ENCODE peak calls at places on chromosome 10, in ten cellular contexts. One of them, this sample, is unnamed.
A peak's percentile ranks its signal among the peaks of the same experiment; 100 is the strongest.

GRCh38 chr10:124344266-124344590 is 74.5 kb downstream of the OAT start:
- DNase-seq in BE2C: no peak
- DNase-seq in lower lobe of right lung: no peak
- DNase-seq in fibroblast of lung: no peak
- DNase-seq in cardiac muscle cell: no peak
- DNase-seq in dorsolateral prefrontal cortex: no peak
- DNase-seq in bronchial epithelial cell: no peak
- DNase-seq in fibroblast of mammary gland: no peak
- DNase-seq in neural progenitor cell: no peak
- DNase-seq in kidney: no peak
- DNase-seq in this sample: no peak

GRCh38 chr10:98376485-98376884 is 38.5 kb downstream of the PYROXD2 start:
- DNase-seq in fibroblast of mammary gland: peak; percentile 38
- DNase-seq in bronchial epithelial cell: peak; percentile 9
- DNase-seq in neural progenitor cell: no peak
- DNase-seq in fibroblast of lung: peak; percentile 68
- DNase-seq in cardiac muscle cell: peak; percentile 36
- DNase-seq in dorsolateral prefrontal cortex: no peak
- DNase-seq in kidney: no peak
- DNase-seq in lower lobe of right lung: no peak
- DNase-seq in BE2C: no peak
- DNase-seq in this sample: peak; percentile 6

GRCh38 chr10:97511711-97512445 is 13.2 kb downstream of the UBTD1 start:
- DNase-seq in neural progenitor cell: no peak
- DNase-seq in kidney: no peak
- DNase-seq in fibroblast of lung: no peak
- DNase-seq in dorsolateral prefrontal cortex: no peak
- DNase-seq in fibroblast of mammary gland: no peak
- DNase-seq in lower lobe of right lung: no peak
- DNase-seq in cardiac muscle cell: no peak
- DNase-seq in BE2C: no peak
- DNase-seq in bronchial epithelial cell: no peak
- DNase-seq in this sample: no peak

GRCh38 chr10:62113680-62114079 is 155.0 kb downstream of the RTKN2 start:
- DNase-seq in dorsolateral prefrontal cortex: no peak
- DNase-seq in BE2C: no peak
- DNase-seq in kidney: no peak
- DNase-seq in cardiac muscle cell: no peak
- DNase-seq in fibroblast of mammary gland: no peak
- DNase-seq in bronchial epithelial cell: no peak
- DNase-seq in lower lobe of right lung: no peak
- DNase-seq in neural progenitor cell: no peak
- DNase-seq in fibroblast of lung: no peak
- DNase-seq in this sample: peak; percentile 33

GRCh38 chr10:127300868-127301321 is 104.5 kb upstream of the INSYN2A start:
- DNase-seq in lower lobe of right lung: no peak
- DNase-seq in kidney: no peak
- DNase-seq in dorsolateral prefrontal cortex: no peak
- DNase-seq in fibroblast of lung: no peak
- DNase-seq in neural progenitor cell: no peak
- DNase-seq in BE2C: no peak
- DNase-seq in cardiac muscle cell: no peak
- DNase-seq in fibroblast of mammary gland: no peak
- DNase-seq in bronchial epithelial cell: no peak
- DNase-seq in this sample: no peak

GRCh38 chr10:104639595-104640338 is 1.3 kb upstream of the SORCS3 start:
- DNase-seq in fibroblast of mammary gland: no peak
- DNase-seq in dorsolateral prefrontal cortex: no peak
- DNase-seq in bronchial epithelial cell: no peak
- DNase-seq in lower lobe of right lung: no peak
- DNase-seq in neural progenitor cell: peak; percentile 57
- DNase-seq in BE2C: no peak
- DNase-seq in fibroblast of lung: no peak
- DNase-seq in cardiac muscle cell: no peak
- DNase-seq in kidney: no peak
- DNase-seq in this sample: peak; percentile 3

GRCh38 chr10:78732381-78732780 is 336.4 kb upstream of the ZMIZ1 start:
- DNase-seq in cardiac muscle cell: no peak
- DNase-seq in lower lobe of right lung: no peak
- DNase-seq in BE2C: no peak
- DNase-seq in neural progenitor cell: no peak
- DNase-seq in fibroblast of lung: no peak
- DNase-seq in bronchial epithelial cell: no peak
- DNase-seq in fibroblast of mammary gland: no peak
- DNase-seq in kidney: no peak
- DNase-seq in dorsolateral prefrontal cortex: no peak
- DNase-seq in this sample: no peak

GRCh38 chr10:69051303-69051702 is 36.6 kb upstream of the SRGN start:
- DNase-seq in bronchial epithelial cell: no peak
- DNase-seq in lower lobe of right lung: peak; percentile 76
- DNase-seq in dorsolateral prefrontal cortex: no peak
- DNase-seq in fibroblast of lung: peak; percentile 36
- DNase-seq in neural progenitor cell: no peak
- DNase-seq in cardiac muscle cell: peak; percentile 37
- DNase-seq in BE2C: no peak
- DNase-seq in kidney: peak; percentile 78
- DNase-seq in fibroblast of mammary gland: peak; percentile 77
- DNase-seq in this sample: no peak

GRCh38 chr10:52447931-52448353 is 133.9 kb downstream of the DKK1 start:
- DNase-seq in kidney: no peak
- DNase-seq in BE2C: no peak
- DNase-seq in cardiac muscle cell: no peak
- DNase-seq in dorsolateral prefrontal cortex: no peak
- DNase-seq in fibroblast of lung: peak; percentile 50
- DNase-seq in lower lobe of right lung: no peak
- DNase-seq in fibroblast of mammary gland: peak; percentile 32
- DNase-seq in bronchial epithelial cell: peak; percentile 53
- DNase-seq in neural progenitor cell: no peak
- DNase-seq in this sample: peak; percentile 43

GRCh38 chr10:7340179-7340874 is 70.5 kb downstream of the SFMBT2 start:
- DNase-seq in neural progenitor cell: no peak
- DNase-seq in kidney: no peak
- DNase-seq in lower lobe of right lung: no peak
- DNase-seq in cardiac muscle cell: no peak
- DNase-seq in BE2C: no peak
- DNase-seq in dorsolateral prefrontal cortex: no peak
- DNase-seq in fibroblast of lung: peak; percentile 54
- DNase-seq in fibroblast of mammary gland: peak; percentile 36
- DNase-seq in bronchial epithelial cell: no peak
- DNase-seq in this sample: no peak

GRCh38 chr10:15315286-15315685 is 55.8 kb downstream of the FAM171A1 start:
- DNase-seq in fibroblast of mammary gland: no peak
- DNase-seq in fibroblast of lung: no peak
- DNase-seq in lower lobe of right lung: no peak
- DNase-seq in bronchial epithelial cell: no peak
- DNase-seq in dorsolateral prefrontal cortex: no peak
- DNase-seq in neural progenitor cell: no peak
- DNase-seq in cardiac muscle cell: no peak
- DNase-seq in BE2C: no peak
- DNase-seq in kidney: no peak
- DNase-seq in this sample: no peak

GRCh38 chr10:102678842-102679289 is 34.6 kb downstream of the TRIM8 start:
- DNase-seq in BE2C: peak; percentile 86
- DNase-seq in fibroblast of mammary gland: peak; percentile 42
- DNase-seq in neural progenitor cell: peak; percentile 92
- DNase-seq in dorsolateral prefrontal cortex: peak; percentile 71
- DNase-seq in bronchial epithelial cell: peak; percentile 65
- DNase-seq in kidney: peak; percentile 85
- DNase-seq in cardiac muscle cell: peak; percentile 74
- DNase-seq in fibroblast of lung: peak; percentile 37
- DNase-seq in lower lobe of right lung: peak; percentile 85
- DNase-seq in this sample: peak; percentile 58
- H3K4me3 ChIP-seq in BE2C: no peak overlapping the region
- H3K4me3 ChIP-seq in fibroblast of mammary gland: no peak overlapping the region
- H3K4me3 ChIP-seq in neural progenitor cell: peak overlapping the region; percentile 22
- H3K4me3 ChIP-seq in dorsolateral prefrontal cortex: no peak overlapping the region
- H3K4me3 ChIP-seq in bronchial epithelial cell: peak overlapping the region; percentile 15
- H3K4me3 ChIP-seq in kidney: no peak overlapping the region
- H3K4me3 ChIP-seq in cardiac muscle cell: no peak overlapping the region
- H3K4me3 ChIP-seq in fibroblast of lung: no peak overlapping the region
- H3K4me3 ChIP-seq in lower lobe of right lung: peak overlapping the region; percentile 7
- H3K4me3 ChIP-seq in this sample: no peak overlapping the region

DNA sequence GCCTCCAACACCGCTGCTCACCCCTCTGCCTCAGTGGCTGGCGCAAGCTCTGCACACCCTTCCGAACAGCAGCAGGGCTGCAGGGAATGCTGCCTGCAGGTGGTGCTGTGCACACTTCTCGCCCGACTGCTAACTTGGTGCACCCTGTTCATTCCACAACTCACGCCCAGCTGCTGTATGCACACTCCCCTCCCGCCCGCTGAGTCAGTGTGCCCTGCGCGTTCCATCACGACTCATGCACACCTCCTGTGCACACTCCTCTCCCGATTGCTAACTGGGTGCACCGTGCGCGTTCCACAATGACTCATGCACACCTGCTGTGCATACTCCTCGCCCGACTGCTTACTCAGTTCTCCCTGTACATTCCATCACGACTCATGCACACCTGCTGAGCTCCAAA is 21.5 kb downstream of the ADARB2 start:
- DNase-seq in cardiac muscle cell: no peak
- DNase-seq in fibroblast of lung: no peak
- DNase-seq in neural progenitor cell: peak; percentile 75
- DNase-seq in kidney: no peak
- DNase-seq in lower lobe of right lung: no peak
- DNase-seq in BE2C: no peak
- DNase-seq in dorsolateral prefrontal cortex: peak; percentile 34
- DNase-seq in fibroblast of mammary gland: no peak
- DNase-seq in bronchial epithelial cell: peak; percentile 29
- DNase-seq in this sample: peak; percentile 10
- TF ChIP-seq CTCF in cardiac muscle cell: no peak
- TF ChIP-seq CTCF in fibroblast of lung: no peak
- TF ChIP-seq CTCF in neural progenitor cell: peak; percentile 70
- TF ChIP-seq CTCF in kidney: peak; percentile 16
- TF ChIP-seq CTCF in lower lobe of right lung: peak; percentile 11
- TF ChIP-seq CTCF in BE2C: peak; percentile 34
- TF ChIP-seq CTCF in dorsolateral prefrontal cortex: no peak
- TF ChIP-seq CTCF in fibroblast of mammary gland: no peak
- TF ChIP-seq CTCF in bronchial epithelial cell: peak; percentile 4
- TF ChIP-seq CTCF in this sample: no peak

GRCh38 chr10:119672291-119672690 is 21.1 kb downstream of the BAG3 start:
- DNase-seq in fibroblast of lung: no peak
- DNase-seq in dorsolateral prefrontal cortex: no peak
- DNase-seq in lower lobe of right lung: no peak
- DNase-seq in cardiac muscle cell: no peak
- DNase-seq in fibroblast of mammary gland: no peak
- DNase-seq in BE2C: no peak
- DNase-seq in kidney: no peak
- DNase-seq in bronchial epithelial cell: no peak
- DNase-seq in neural progenitor cell: no peak
- DNase-seq in this sample: no peak

GRCh38 chr10:119669975-119670640 is 18.9 kb downstream of the BAG3 start:
- DNase-seq in neural progenitor cell: no peak
- DNase-seq in bronchial epithelial cell: no peak
- DNase-seq in lower lobe of right lung: no peak
- DNase-seq in fibroblast of lung: no peak
- DNase-seq in kidney: peak; percentile 76
- DNase-seq in cardiac muscle cell: no peak
- DNase-seq in fibroblast of mammary gland: no peak
- DNase-seq in BE2C: no peak
- DNase-seq in dorsolateral prefrontal cortex: no peak
- DNase-seq in this sample: no peak

GRCh38 chr10:119671381-119671780 is 20.2 kb downstream of the BAG3 start:
- DNase-seq in cardiac muscle cell: no peak
- DNase-seq in kidney: no peak
- DNase-seq in BE2C: no peak
- DNase-seq in lower lobe of right lung: no peak
- DNase-seq in dorsolateral prefrontal cortex: no peak
- DNase-seq in fibroblast of lung: no peak
- DNase-seq in bronchial epithelial cell: no peak
- DNase-seq in fibroblast of mammary gland: no peak
- DNase-seq in neural progenitor cell: no peak
- DNase-seq in this sample: no peak

GRCh38 chr10:119669331-119669730 is 18.2 kb downstream of the BAG3 start:
- DNase-seq in BE2C: no peak
- DNase-seq in dorsolateral prefrontal cortex: no peak
- DNase-seq in fibroblast of mammary gland: no peak
- DNase-seq in kidney: no peak
- DNase-seq in fibroblast of lung: no peak
- DNase-seq in neural progenitor cell: no peak
- DNase-seq in lower lobe of right lung: no peak
- DNase-seq in cardiac muscle cell: no peak
- DNase-seq in bronchial epithelial cell: no peak
- DNase-seq in this sample: peak; percentile 38

GRCh38 chr10:119670717-119671116 is 19.5 kb downstream of the BAG3 start:
- DNase-seq in fibroblast of mammary gland: no peak
- DNase-seq in dorsolateral prefrontal cortex: no peak
- DNase-seq in BE2C: no peak
- DNase-seq in lower lobe of right lung: no peak
- DNase-seq in kidney: no peak
- DNase-seq in bronchial epithelial cell: peak; percentile 73
- DNase-seq in fibroblast of lung: peak; percentile 66
- DNase-seq in neural progenitor cell: no peak
- DNase-seq in cardiac muscle cell: no peak
- DNase-seq in this sample: peak; percentile 75
- H3K4me3 ChIP-seq in fibroblast of mammary gland: no peak overlapping the region
- H3K4me3 ChIP-seq in dorsolateral prefrontal cortex: no peak overlapping the region
- H3K4me3 ChIP-seq in BE2C: no peak overlapping the region
- H3K4me3 ChIP-seq in lower lobe of right lung: no peak overlapping the region
- H3K4me3 ChIP-seq in kidney: no peak overlapping the region
- H3K4me3 ChIP-seq in bronchial epithelial cell: no peak overlapping the region
- H3K4me3 ChIP-seq in fibroblast of lung: no peak overlapping the region
- H3K4me3 ChIP-seq in neural progenitor cell: no peak overlapping the region
- H3K4me3 ChIP-seq in cardiac muscle cell: no peak overlapping the region
- H3K4me3 ChIP-seq in this sample: no peak overlapping the region

GRCh38 chr10:112024079-112024478 is 159.5 kb downstream of the GPAM start:
- DNase-seq in lower lobe of right lung: no peak
- DNase-seq in neural progenitor cell: no peak
- DNase-seq in BE2C: no peak
- DNase-seq in cardiac muscle cell: no peak
- DNase-seq in fibroblast of lung: no peak
- DNase-seq in kidney: no peak
- DNase-seq in fibroblast of mammary gland: no peak
- DNase-seq in bronchial epithelial cell: no peak
- DNase-seq in dorsolateral prefrontal cortex: no peak
- DNase-seq in this sample: no peak

GRCh38 chr10:112030431-112030830 is 153.1 kb downstream of the GPAM start:
- DNase-seq in kidney: no peak
- DNase-seq in neural progenitor cell: no peak
- DNase-seq in cardiac muscle cell: no peak
- DNase-seq in fibroblast of mammary gland: no peak
- DNase-seq in lower lobe of right lung: no peak
- DNase-seq in BE2C: no peak
- DNase-seq in fibroblast of lung: no peak
- DNase-seq in dorsolateral prefrontal cortex: no peak
- DNase-seq in bronchial epithelial cell: no peak
- DNase-seq in this sample: no peak

GRCh38 chr10:112027881-112028280 is 155.7 kb downstream of the GPAM start:
- DNase-seq in fibroblast of mammary gland: no peak
- DNase-seq in cardiac muscle cell: no peak
- DNase-seq in fibroblast of lung: no peak
- DNase-seq in lower lobe of right lung: no peak
- DNase-seq in neural progenitor cell: no peak
- DNase-seq in BE2C: no peak
- DNase-seq in dorsolateral prefrontal cortex: no peak
- DNase-seq in kidney: no peak
- DNase-seq in bronchial epithelial cell: peak; percentile 31
- DNase-seq in this sample: peak; percentile 16

GRCh38 chr10:112025228-112025627 is 158.3 kb downstream of the GPAM start:
- DNase-seq in cardiac muscle cell: no peak
- DNase-seq in lower lobe of right lung: no peak
- DNase-seq in BE2C: no peak
- DNase-seq in fibroblast of lung: no peak
- DNase-seq in kidney: no peak
- DNase-seq in neural progenitor cell: no peak
- DNase-seq in dorsolateral prefrontal cortex: no peak
- DNase-seq in bronchial epithelial cell: no peak
- DNase-seq in fibroblast of mammary gland: no peak
- DNase-seq in this sample: no peak

GRCh38 chr10:112026438-112026837 is 157.1 kb downstream of the GPAM start:
- DNase-seq in bronchial epithelial cell: no peak
- DNase-seq in fibroblast of lung: no peak
- DNase-seq in kidney: no peak
- DNase-seq in lower lobe of right lung: no peak
- DNase-seq in dorsolateral prefrontal cortex: no peak
- DNase-seq in cardiac muscle cell: no peak
- DNase-seq in neural progenitor cell: peak; percentile 39
- DNase-seq in BE2C: no peak
- DNase-seq in fibroblast of mammary gland: no peak
- DNase-seq in this sample: no peak
- TF ChIP-seq CTCF in bronchial epithelial cell: no peak
- TF ChIP-seq CTCF in fibroblast of lung: no peak
- TF ChIP-seq CTCF in kidney: no peak
- TF ChIP-seq CTCF in lower lobe of right lung: no peak
- TF ChIP-seq CTCF in dorsolateral prefrontal cortex: no peak
- TF ChIP-seq CTCF in cardiac muscle cell: no peak
- TF ChIP-seq CTCF in neural progenitor cell: peak; percentile 63
- TF ChIP-seq CTCF in BE2C: peak; percentile 35
- TF ChIP-seq CTCF in fibroblast of mammary gland: peak; percentile 15
- TF ChIP-seq CTCF in this sample: no peak

This sample was measured in epithelial cell of esophagus.